ENCODE peak calls at places on chromosomes 7 and 10, in five cellular contexts. L is sigmoid colon, D is NCI-H1417, V is left cardiac atrium, E is NCI-H748 treated with DMSO at 0.1 percent for 48 hours. O is an unnamed sample.

GRCh38 chr10:125057158-125058001 is 103.0 kb downstream of the CTBP2 start:
- DNase-seq in V (peak; percentile 61), L (peak; percentile 96), E (no peak), D (peak; percentile 32), O (no peak)

GRCh38 chr10:121753726-121754476 is 155.7 kb upstream of the FGFR2 start:
- DNase-seq in L (no peak), D (no peak), E (no peak), V (no peak), O (no peak)

GRCh38 chr10:26994743-26995142 is 105.6 kb downstream of the ANKRD26 start:
- DNase-seq in L (no peak), D (no peak), V (no peak), E (no peak), O (no peak)

GRCh38 chr7:157576415-157576814 is 239.6 kb downstream of the DNAJB6 start:
- DNase-seq in D (no peak), E (no peak), V (no peak), L (no peak), O (no peak)

GRCh38 chr10:13414855-13415254 is 66.8 kb upstream of the SEPHS1 start:
- DNase-seq in L (no peak), D (peak; percentile 17), V (no peak), E (no peak), O (no peak)

GRCh38 chr10:44978570-44979280 is at the start of gene DEPP1:
- DNase-seq in E (peak; percentile 65), D (peak; percentile 97), V (peak; percentile 93), L (peak; percentile 98), O (peak; percentile 76)

GRCh38 chr7:50960621-50961310 is 178.1 kb upstream of the GRB10 start:
- DNase-seq in V (no peak), L (no peak), D (no peak), E (no peak), O (no peak)

GRCh38 chr10:122471531-122472177 is 10.3 kb downstream of the HTRA1 start:
- DNase-seq in L (no peak), V (no peak), E (no peak), D (no peak), O (no peak)

GRCh38 chr10:4662576-4663161 is 163.3 kb upstream of the AKR1E2 start:
- DNase-seq in D (no peak), E (no peak), L (peak; percentile 69), V (no peak), O (no peak)

GRCh38 chr7:44201813-44202212 is 1.0 kb downstream of the YKT6 start:
- DNase-seq in V (no peak), L (no peak), E (no peak), D (peak; percentile 37), O (no peak)

GRCh38 chr10:97518601-97519043 is 19.9 kb downstream of the UBTD1 start:
- DNase-seq in V (no peak), D (no peak), E (no peak), L (no peak), O (no peak)

GRCh38 chr7:38368191-38368605 is 94.8 kb upstream of the TARP start:
- DNase-seq in E (no peak), L (peak; percentile 66), D (peak; percentile 74), V (peak; percentile 62), O (no peak)

GRCh38 chr10:70582793-70583700 is 19.5 kb downstream of the PRF1 start:
- DNase-seq in V (peak; percentile 10), D (no peak), L (peak; percentile 40), E (no peak), O (peak; percentile 12)

GRCh38 chr10:317219-317868 is 182.1 kb downstream of the ZMYND11 start:
- DNase-seq in D (no peak), E (no peak), L (no peak), V (peak; percentile 54), O (no peak)

GRCh38 chr10:71746344-71747037 is 26.8 kb downstream of the VSIR start:
- DNase-seq in L (no peak), D (no peak), E (no peak), V (peak; percentile 74), O (no peak)

GRCh38 chr7:79211724-79212123 is 241.7 kb downstream of the MAGI2 start:
- DNase-seq in E (no peak), D (no peak), L (no peak), V (no peak), O (no peak)

GRCh38 chr7:106111671-106112117 is 418 bp downstream of the SYPL1 start:
- DNase-seq in V (peak; percentile 85), L (peak; percentile 87), D (peak; percentile 92), E (no peak), O (peak; percentile 65)

GRCh38 chr7:27205325-27206280 is 5.7 kb upstream of the HOXA13 start:
- DNase-seq in E (no peak), D (no peak), V (no peak), L (no peak), O (no peak)

O was measured in NCI-H187.